ENCODE peak calls at places on chromosomes 2 and 18, in six cellular contexts. H is AG09319; Y is neural progenitor cell; D is stimulated activated CD8-positive, alpha-beta memory T cell treated with anti-CD3 and anti-CD28 coated beads, Interleukin-2, amount 100 ng/mL, for 1 hour; F is NCI-H1092; S is SHP77. V is an unnamed sample.

GRCh38 chr2:170815746-170816498 is 765 bp upstream of the GAD1 start:
- DNase-seq in H (no peak), Y (peak; percentile 94), D (peak; percentile 21), F (peak; percentile 67), S (peak; percentile 61), V (peak; percentile 50)

GRCh38 chr18:36809590-36810381 is 19.0 kb downstream of the TPGS2 start:
- DNase-seq in H (no peak), Y (peak; percentile 84), D (no peak), F (peak; percentile 73), S (peak; percentile 64), V (no peak)

GRCh38 chr18:31061945-31062344 is 19.4 kb upstream of the DSC3 start:
- DNase-seq in H (no peak), Y (no peak), D (no peak), F (no peak), S (no peak), V (no peak)

GRCh38 chr18:77110400-77110799 is 22.2 kb downstream of the MBP start:
- DNase-seq in H (no peak), Y (no peak), D (no peak), F (no peak), S (no peak), V (no peak)

GRCh38 chr2:11710210-11710609 is 36.2 kb upstream of the LPIN1 start:
- DNase-seq in H (no peak), Y (no peak), D (no peak), F (no peak), S (no peak), V (no peak)

GRCh38 chr2:205496777-205497176 is 185.5 kb upstream of the NRP2 start:
- DNase-seq in H (peak; percentile 90), Y (no peak), D (no peak), F (no peak), S (no peak), V (no peak)

GRCh38 chr2:241494311-241494908 is 14.0 kb downstream of the STK25 start:
- DNase-seq in H (no peak), Y (no peak), D (no peak), F (no peak), S (no peak), V (no peak)

GRCh38 chr18:47748093-47748796 is 182.2 kb downstream of the SMAD2 start:
- DNase-seq in H (no peak), Y (no peak), D (no peak), F (peak; percentile 2), S (no peak), V (no peak)

GRCh38 chr2:157727693-157728092 is 99.0 kb upstream of the ACVR1C start:
- DNase-seq in H (no peak), Y (no peak), D (no peak), F (no peak), S (no peak), V (no peak)

GRCh38 chr2:136126021-136126420 is 8.1 kb upstream of the CXCR4 start:
- DNase-seq in H (no peak), Y (peak; percentile 54), D (no peak), F (no peak), S (no peak), V (no peak)

GRCh38 chr18:68244786-68245185 is 470.1 kb downstream of the TMX3 start:
- DNase-seq in H (no peak), Y (no peak), D (no peak), F (no peak), S (no peak), V (no peak)

GRCh38 chr18:6370886-6371635 is 43.6 kb downstream of the L3MBTL4 start:
- DNase-seq in H (no peak), Y (no peak), D (no peak), F (peak; percentile 81), S (peak; percentile 73), V (no peak)